ENCODE peak calls at places on chromosome 3, in four cellular contexts. O is H9, L is osteoblast, Z is GM20000. J is an unnamed sample.

GRCh38 chr3:73605388-73605787 is 19.4 kb downstream of the PDZRN3 start:
- DNase-seq in O (no peak), L (peak), Z (no peak), J (no peak)

GRCh38 chr3:3734881-3735280 is 64.3 kb upstream of the LRRN1 start:
- DNase-seq in O (no peak), L (no peak), Z (no peak), J (no peak)

GRCh38 chr3:146072824-146073223 is 88.2 kb downstream of the PLOD2 start:
- DNase-seq in O (no peak), L (no peak), Z (no peak), J (no peak)

GRCh38 chr3:63607716-63608115 is 44.8 kb upstream of the SNTN start:
- DNase-seq in O (no peak), L (no peak), Z (no peak), J (no peak)

GRCh38 chr3:37909067-37909911 is 47.6 kb downstream of the CTDSPL start:
- DNase-seq in O (no peak), L (no peak), Z (no peak), J (no peak)

GRCh38 chr3:197750396-197750831 is 731 bp downstream of the FYTTD1 start:
- DNase-seq in O (peak), L (peak), Z (peak), J (peak)

GRCh38 chr3:124599147-124599765 is 131.0 kb upstream of the UMPS start:
- DNase-seq in O (no peak), L (no peak), Z (no peak), J (no peak)

GRCh38 chr3:124250053-124250452 is 258.1 kb upstream of the ROPN1 start:
- DNase-seq in O (no peak), L (no peak), Z (no peak), J (no peak)

GRCh38 chr3:170584585-170585007 is 1.3 kb downstream of the SLC7A14 start:
- DNase-seq in O (peak), L (peak), Z (peak), J (peak)

GRCh38 chr3:38637906-38638305 is 11.6 kb downstream of the SCN5A start:
- DNase-seq in O (peak), L (peak), Z (no peak), J (no peak)

GRCh38 chr3:107943860-107944543 is 146.8 kb downstream of the CD47 start:
- DNase-seq in O (no peak), L (peak), Z (no peak), J (no peak)

GRCh38 chr3:188274249-188274915 is 120.4 kb downstream of the LPP start:
- DNase-seq in O (no peak), L (peak), Z (no peak), J (no peak)

GRCh38 chr3:140420621-140421357 is 257.1 kb upstream of the TRIM42 start:
- DNase-seq in O (no peak), L (no peak), Z (no peak), J (no peak)

GRCh38 chr3:167829057-167829456 is 93.5 kb downstream of the SERPINI1 start:
- DNase-seq in O (no peak), L (no peak), Z (no peak), J (no peak)

GRCh38 chr3:195715583-195716266 is 5.1 kb upstream of the MUC20 start:
- DNase-seq in O (no peak), L (peak), Z (no peak), J (no peak)

GRCh38 chr3:40524571-40525285 is at the start of gene ZNF621:
- DNase-seq in O (peak), L (peak), Z (peak), J (peak)
- TF ChIP-seq CTCF in O (peak), L (no peak), Z (peak), J (no peak)

GRCh38 chr3:133377396-133377795 is 22.5 kb upstream of the BFSP2 start:
- DNase-seq in O (no peak), L (peak), Z (peak), J (no peak)
- TF ChIP-seq CTCF in O (peak), L (peak), Z (peak), J (peak)

DNA sequence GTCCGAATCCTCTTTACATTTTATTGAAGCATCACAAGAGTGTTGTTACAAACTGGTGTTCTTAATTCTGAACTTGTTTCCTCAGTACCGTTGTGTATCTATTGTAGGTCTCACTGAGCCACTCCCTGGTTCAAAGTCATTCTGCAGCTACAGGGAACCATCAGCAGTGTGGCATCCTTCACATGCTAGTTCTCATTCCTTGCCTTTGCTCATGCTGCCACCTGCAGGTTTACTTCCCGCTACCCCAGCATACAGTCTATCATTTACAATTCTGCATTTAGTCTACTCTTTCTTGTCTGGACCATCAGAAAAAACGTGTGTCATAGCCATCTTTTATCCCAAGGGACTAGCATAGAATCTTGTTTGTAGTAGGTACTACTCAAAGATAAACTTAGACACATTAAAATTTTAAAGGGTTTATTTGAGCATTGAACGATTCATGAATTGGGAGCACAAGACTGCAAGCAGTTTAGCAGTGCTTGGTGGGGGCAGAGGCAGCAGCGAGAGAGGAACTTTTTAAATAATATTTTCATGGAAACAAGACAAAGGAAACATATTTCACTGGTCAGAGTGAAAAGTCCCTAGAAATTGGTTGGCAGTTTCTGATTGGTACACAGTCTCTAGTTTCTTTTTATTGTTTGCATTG is 402.1 kb downstream of the CADM2 start:
- DNase-seq in O (peak), L (no peak), Z (peak), J (peak)
- TF ChIP-seq CTCF in O (peak), L (no peak), Z (peak), J (peak)

GRCh38 chr3:11898611-11899325 is 52.1 kb upstream of the TAMM41 start:
- DNase-seq in O (no peak), L (no peak), Z (no peak), J (no peak)
- TF ChIP-seq CTCF in O (no peak), L (no peak), Z (no peak), J (no peak)

GRCh38 chr3:94862703-94863102 is 799.8 kb downstream of the NSUN3 start:
- DNase-seq in O (no peak), L (peak), Z (peak), J (peak)
- TF ChIP-seq CTCF in O (peak), L (peak), Z (peak), J (peak)

DNA sequence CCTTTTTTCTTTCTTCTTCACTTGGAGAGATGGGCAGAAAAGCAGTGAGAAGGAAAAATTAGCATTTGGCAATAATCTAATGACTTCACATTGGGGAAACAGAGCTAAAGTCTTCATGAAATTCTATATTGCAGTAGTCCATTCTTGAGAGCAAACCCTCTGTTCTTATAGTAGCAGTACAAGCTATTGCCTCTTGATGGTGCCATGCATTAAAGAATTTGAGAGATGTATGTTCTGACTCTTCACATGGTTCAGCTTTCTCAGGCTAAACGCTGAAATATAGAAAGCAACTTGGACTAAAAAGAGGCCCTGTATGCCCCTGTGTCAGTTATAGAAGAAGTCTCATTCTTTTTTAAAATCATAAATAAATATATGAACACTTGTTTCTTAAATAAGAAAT is 36.0 kb downstream of the PHLDB2 start:
- DNase-seq in O (no peak), L (no peak), Z (no peak), J (no peak)
- TF ChIP-seq CTCF in O (peak), L (peak), Z (peak), J (no peak)

DNA sequence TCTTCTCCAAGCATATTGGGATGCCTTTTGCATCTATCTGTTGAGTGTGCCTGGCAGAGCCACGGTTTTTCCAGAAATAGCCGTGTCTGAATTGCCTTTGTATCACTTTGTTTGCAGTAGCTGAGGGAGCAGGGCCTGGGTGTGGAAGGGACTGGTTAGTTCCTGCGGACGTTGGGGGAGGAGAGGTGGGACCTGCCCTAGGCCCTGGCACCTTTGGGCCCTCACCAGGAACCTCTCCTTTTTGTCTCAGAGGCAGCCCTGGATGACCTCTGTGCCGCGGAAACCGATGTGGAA is 18.6 kb downstream of the ATRIP start:
- DNase-seq in O (no peak), L (no peak), Z (no peak), J (no peak)
- TF ChIP-seq CTCF in O (no peak), L (no peak), Z (no peak), J (no peak)

J was measured in glutamatergic neuron.